ENCODE peak calls at places on chromosomes 1 and 21, in ten cellular contexts. X is T47D; C is CD4-positive, alpha-beta memory T cell; E is CD8-positive, alpha-beta memory T cell; Q is CD4-positive, alpha-beta T cell; P is activated T-cell treated with anti-CD3 and anti-CD28 coated beads, Interleukin-2, amount 50 U/mL, for 48 hours; W is AML-193; U is hepatic stellate cell; A is NCI-H2171 treated with DMSO at 0.1 percent for 48 hours; J is sciatic nerve. F is an unnamed sample.

GRCh38 chr1:119012383-119012782 is 24.2 kb upstream of the TBX15 start:
- DNase-seq in X (no peak), C (no peak), E (no peak), Q (no peak), P (no peak), W (no peak), U (no peak), A (no peak), J (no peak), F (no peak)

GRCh38 chr1:66351913-66352312 is 182.0 kb upstream of the SGIP1 start:
- DNase-seq in X (no peak), C (peak; percentile 77), E (no peak), Q (no peak), P (no peak), W (no peak), U (no peak), A (no peak), J (no peak), F (no peak)

GRCh38 chr1:220887868-220888664 is 8.8 kb downstream of the HLX start:
- DNase-seq in X (no peak), C (no peak), E (no peak), Q (no peak), P (no peak), W (no peak), U (no peak), A (no peak), J (no peak), F (no peak)

GRCh38 chr1:14064649-14065442 is 364.9 kb downstream of the PRDM2 start:
- DNase-seq in X (no peak), C (no peak), E (no peak), Q (no peak), P (no peak), W (no peak), U (no peak), A (peak; percentile 23), J (no peak), F (no peak)

GRCh38 chr1:26038904-26039303 is 7.0 kb downstream of the SLC30A2 start:
- DNase-seq in X (no peak), C (no peak), E (no peak), Q (no peak), P (no peak), W (no peak), U (no peak), A (no peak), J (no peak), F (no peak)

GRCh38 chr1:90725341-90725960 is 8.3 kb upstream of the BARHL2 start:
- DNase-seq in X (no peak), C (no peak), E (no peak), Q (no peak), P (peak; percentile 30), W (no peak), U (no peak), A (no peak), J (no peak), F (no peak)

GRCh38 chr21:38910390-38911008 is 104.8 kb downstream of the ETS2 start:
- DNase-seq in X (no peak), C (no peak), E (no peak), Q (no peak), P (peak; percentile 41), W (no peak), U (no peak), A (peak; percentile 19), J (no peak), F (no peak)

GRCh38 chr1:57307382-57307781 is 116.5 kb downstream of the DAB1 start:
- DNase-seq in X (no peak), C (peak; percentile 83), E (peak; percentile 51), Q (peak; percentile 36), P (peak; percentile 43), W (no peak), U (no peak), A (peak; percentile 85), J (no peak), F (no peak)

GRCh38 chr1:209823143-209824041 is 4.4 kb upstream of the UTP25 start:
- DNase-seq in X (peak; percentile 34), C (peak; percentile 58), E (no peak), Q (no peak), P (no peak), W (peak; percentile 60), U (peak; percentile 38), A (peak; percentile 63), J (no peak), F (peak; percentile 84)

GRCh38 chr1:60583696-60584095 is 498.7 kb upstream of the NFIA start:
- DNase-seq in X (no peak), C (no peak), E (no peak), Q (no peak), P (no peak), W (no peak), U (no peak), A (no peak), J (no peak), F (peak; percentile 27)

GRCh38 chr1:226617109-226617508 is 68.5 kb downstream of the STUM start:
- DNase-seq in X (no peak), C (no peak), E (no peak), Q (no peak), P (no peak), W (no peak), U (no peak), A (no peak), J (no peak), F (no peak)

GRCh38 chr1:203536981-203537455 is 43.1 kb downstream of the OPTC start:
- DNase-seq in X (no peak), C (no peak), E (no peak), Q (no peak), P (no peak), W (no peak), U (no peak), A (no peak), J (no peak), F (no peak)

GRCh38 chr1:42933610-42934009 is 25.1 kb downstream of the SLC2A1 start:
- DNase-seq in X (no peak), C (no peak), E (no peak), Q (no peak), P (peak; percentile 16), W (no peak), U (no peak), A (no peak), J (peak; percentile 30), F (no peak)

GRCh38 chr1:230323686-230324085 is 102.4 kb downstream of the PGBD5 start:
- DNase-seq in X (no peak), C (no peak), E (no peak), Q (no peak), P (no peak), W (no peak), U (no peak), A (no peak), J (no peak), F (no peak)

GRCh38 chr21:23384679-23385078 is 2222.6 kb downstream of the MRPL39 start:
- DNase-seq in X (no peak), C (no peak), E (no peak), Q (no peak), P (no peak), W (no peak), U (no peak), A (no peak), J (no peak), F (no peak)

GRCh38 chr1:100299521-100300222 is 33.7 kb downstream of the RTCA start:
- DNase-seq in X (no peak), C (no peak), E (no peak), Q (no peak), P (peak; percentile 38), W (no peak), U (no peak), A (no peak), J (no peak), F (no peak)

GRCh38 chr1:66980745-66981367 is 56.1 kb downstream of the MIER1 start:
- DNase-seq in X (no peak), C (no peak), E (no peak), Q (no peak), P (no peak), W (no peak), U (no peak), A (peak; percentile 43), J (no peak), F (peak; percentile 54)

GRCh38 chr1:168138134-168138533 is 1.4 kb upstream of the GPR161 start:
- DNase-seq in X (no peak), C (no peak), E (no peak), Q (no peak), P (no peak), W (no peak), U (no peak), A (no peak), J (no peak), F (no peak)

GRCh38 chr1:169043823-169044222 is 62.7 kb upstream of the ATP1B1 start:
- DNase-seq in X (no peak), C (peak; percentile 4), E (no peak), Q (no peak), P (no peak), W (no peak), U (no peak), A (peak; percentile 28), J (no peak), F (no peak)

GRCh38 chr1:165501975-165502358 is 41.8 kb upstream of the LRRC52 start:
- DNase-seq in X (no peak), C (no peak), E (no peak), Q (no peak), P (no peak), W (no peak), U (no peak), A (no peak), J (no peak), F (no peak)

GRCh38 chr1:200139661-200140250 is 112.2 kb downstream of the NR5A2 start:
- DNase-seq in X (peak; percentile 71), C (peak; percentile 43), E (no peak), Q (no peak), P (no peak), W (peak; percentile 77), U (peak; percentile 56), A (peak; percentile 49), J (no peak), F (peak; percentile 76)

GRCh38 chr1:197595244-197595904 is 179.9 kb downstream of the DENND1B start:
- DNase-seq in X (no peak), C (no peak), E (no peak), Q (no peak), P (no peak), W (no peak), U (no peak), A (peak; percentile 10), J (no peak), F (no peak)

GRCh38 chr21:34969431-34970036 is 79.6 kb downstream of the RUNX1 start:
- DNase-seq in X (no peak), C (no peak), E (no peak), Q (no peak), P (no peak), W (no peak), U (no peak), A (no peak), J (no peak), F (no peak)

GRCh38 chr1:160862151-160863061 is at the start of gene CD244:
- DNase-seq in X (no peak), C (peak; percentile 36), E (peak; percentile 55), Q (no peak), P (peak; percentile 75), W (peak; percentile 92), U (no peak), A (no peak), J (no peak), F (no peak)

GRCh38 chr1:221098462-221099406 is 219.5 kb downstream of the HLX start:
- DNase-seq in X (no peak), C (no peak), E (no peak), Q (no peak), P (no peak), W (peak; percentile 35), U (no peak), A (no peak), J (no peak), F (no peak)

GRCh38 chr21:42209801-42210479 is 9.0 kb upstream of the ABCG1 start:
- DNase-seq in X (no peak), C (no peak), E (no peak), Q (no peak), P (no peak), W (no peak), U (no peak), A (no peak), J (no peak), F (no peak)

GRCh38 chr1:14822996-14823395 is 224.5 kb downstream of the KAZN start:
- DNase-seq in X (no peak), C (no peak), E (no peak), Q (no peak), P (no peak), W (no peak), U (no peak), A (no peak), J (no peak), F (no peak)

GRCh38 chr1:177173976-177174375 is 3.2 kb downstream of the BRINP2 start:
- DNase-seq in X (no peak), C (no peak), E (no peak), Q (no peak), P (no peak), W (no peak), U (no peak), A (no peak), J (no peak), F (no peak)

F was measured in lung microvascular endothelial cell.